ENCODE peak calls at places on chromosomes 11 and 22, in nine cellular contexts. One of them, this sample, is unnamed.

GRCh38 chr22:46801331-46801811 is 38.9 kb downstream of the TBC1D22A start:
- DNase-seq in fibroblast of lung: no peak
- DNase-seq in stimulated activated CD4-positive, alpha-beta T cell treated with anti-CD3 and anti-CD28 coated beads, TNF-alpha, amount 100 ng/mL, for 4 hours: no peak
- DNase-seq in lung: peak
- DNase-seq in activated naive CD4-positive, alpha-beta T cell treated with anti-CD3 and anti-CD28 coated beads, Interleukin-2, amount 10 ng/mL, durations not matched to agents 7 days and 5 days: no peak
- DNase-seq in neuronal stem cell: no peak
- DNase-seq in SHP77 treated with DMSO at 0.1 percent for 48 hours: no peak
- DNase-seq in AG08395: no peak
- DNase-seq in iris pigment epithelial cell: no peak
- DNase-seq in this sample: no peak

GRCh38 chr11:119433369-119433749 is 10.4 kb upstream of the THY1 start:
- DNase-seq in lung: no peak
- DNase-seq in stimulated activated CD4-positive, alpha-beta T cell treated with anti-CD3 and anti-CD28 coated beads, TNF-alpha, amount 100 ng/mL, for 4 hours: no peak
- DNase-seq in iris pigment epithelial cell: peak
- DNase-seq in AG08395: peak
- DNase-seq in fibroblast of lung: peak
- DNase-seq in neuronal stem cell: no peak
- DNase-seq in SHP77 treated with DMSO at 0.1 percent for 48 hours: no peak
- DNase-seq in activated naive CD4-positive, alpha-beta T cell treated with anti-CD3 and anti-CD28 coated beads, Interleukin-2, amount 10 ng/mL, durations not matched to agents 7 days and 5 days: no peak
- DNase-seq in this sample: no peak

GRCh38 chr11:95119361-95120060 is 29.9 kb downstream of the ENDOD1 start:
- DNase-seq in activated naive CD4-positive, alpha-beta T cell treated with anti-CD3 and anti-CD28 coated beads, Interleukin-2, amount 10 ng/mL, durations not matched to agents 7 days and 5 days: no peak
- DNase-seq in neuronal stem cell: no peak
- DNase-seq in fibroblast of lung: no peak
- DNase-seq in SHP77 treated with DMSO at 0.1 percent for 48 hours: no peak
- DNase-seq in lung: no peak
- DNase-seq in stimulated activated CD4-positive, alpha-beta T cell treated with anti-CD3 and anti-CD28 coated beads, TNF-alpha, amount 100 ng/mL, for 4 hours: no peak
- DNase-seq in iris pigment epithelial cell: no peak
- DNase-seq in AG08395: no peak
- DNase-seq in this sample: no peak

GRCh38 chr11:16613401-16614381 is 124.8 kb upstream of the C11orf58 start:
- DNase-seq in neuronal stem cell: peak
- DNase-seq in iris pigment epithelial cell: peak
- DNase-seq in SHP77 treated with DMSO at 0.1 percent for 48 hours: peak
- DNase-seq in stimulated activated CD4-positive, alpha-beta T cell treated with anti-CD3 and anti-CD28 coated beads, TNF-alpha, amount 100 ng/mL, for 4 hours: peak
- DNase-seq in activated naive CD4-positive, alpha-beta T cell treated with anti-CD3 and anti-CD28 coated beads, Interleukin-2, amount 10 ng/mL, durations not matched to agents 7 days and 5 days: peak
- DNase-seq in fibroblast of lung: peak
- DNase-seq in AG08395: peak
- DNase-seq in lung: peak
- DNase-seq in this sample: peak

GRCh38 chr11:69934861-69935494 is 115.8 kb upstream of the FGF3 start:
- DNase-seq in iris pigment epithelial cell: no peak
- DNase-seq in fibroblast of lung: peak
- DNase-seq in activated naive CD4-positive, alpha-beta T cell treated with anti-CD3 and anti-CD28 coated beads, Interleukin-2, amount 10 ng/mL, durations not matched to agents 7 days and 5 days: no peak
- DNase-seq in SHP77 treated with DMSO at 0.1 percent for 48 hours: no peak
- DNase-seq in stimulated activated CD4-positive, alpha-beta T cell treated with anti-CD3 and anti-CD28 coated beads, TNF-alpha, amount 100 ng/mL, for 4 hours: no peak
- DNase-seq in lung: no peak
- DNase-seq in AG08395: no peak
- DNase-seq in neuronal stem cell: no peak
- DNase-seq in this sample: no peak

GRCh38 chr22:37565830-37566229 is 5.5 kb downstream of the CDC42EP1 start:
- DNase-seq in stimulated activated CD4-positive, alpha-beta T cell treated with anti-CD3 and anti-CD28 coated beads, TNF-alpha, amount 100 ng/mL, for 4 hours: no peak
- DNase-seq in AG08395: no peak
- DNase-seq in fibroblast of lung: no peak
- DNase-seq in iris pigment epithelial cell: no peak
- DNase-seq in lung: no peak
- DNase-seq in neuronal stem cell: no peak
- DNase-seq in activated naive CD4-positive, alpha-beta T cell treated with anti-CD3 and anti-CD28 coated beads, Interleukin-2, amount 10 ng/mL, durations not matched to agents 7 days and 5 days: no peak
- DNase-seq in SHP77 treated with DMSO at 0.1 percent for 48 hours: no peak
- DNase-seq in this sample: no peak

GRCh38 chr22:43255299-43255698 is 68.4 kb upstream of the TTLL12 start:
- DNase-seq in iris pigment epithelial cell: no peak
- DNase-seq in SHP77 treated with DMSO at 0.1 percent for 48 hours: no peak
- DNase-seq in neuronal stem cell: no peak
- DNase-seq in activated naive CD4-positive, alpha-beta T cell treated with anti-CD3 and anti-CD28 coated beads, Interleukin-2, amount 10 ng/mL, durations not matched to agents 7 days and 5 days: no peak
- DNase-seq in fibroblast of lung: no peak
- DNase-seq in AG08395: no peak
- DNase-seq in stimulated activated CD4-positive, alpha-beta T cell treated with anti-CD3 and anti-CD28 coated beads, TNF-alpha, amount 100 ng/mL, for 4 hours: no peak
- DNase-seq in lung: no peak
- DNase-seq in this sample: no peak

GRCh38 chr11:13277719-13278619 is at the start of gene BMAL1:
- DNase-seq in neuronal stem cell: no peak
- DNase-seq in iris pigment epithelial cell: peak
- DNase-seq in lung: peak
- DNase-seq in activated naive CD4-positive, alpha-beta T cell treated with anti-CD3 and anti-CD28 coated beads, Interleukin-2, amount 10 ng/mL, durations not matched to agents 7 days and 5 days: peak
- DNase-seq in stimulated activated CD4-positive, alpha-beta T cell treated with anti-CD3 and anti-CD28 coated beads, TNF-alpha, amount 100 ng/mL, for 4 hours: peak
- DNase-seq in AG08395: peak
- DNase-seq in SHP77 treated with DMSO at 0.1 percent for 48 hours: no peak
- DNase-seq in fibroblast of lung: peak
- DNase-seq in this sample: no peak

GRCh38 chr11:71223671-71224660 is 28.4 kb downstream of the SHANK2 start:
- DNase-seq in fibroblast of lung: no peak
- DNase-seq in activated naive CD4-positive, alpha-beta T cell treated with anti-CD3 and anti-CD28 coated beads, Interleukin-2, amount 10 ng/mL, durations not matched to agents 7 days and 5 days: no peak
- DNase-seq in AG08395: no peak
- DNase-seq in SHP77 treated with DMSO at 0.1 percent for 48 hours: no peak
- DNase-seq in neuronal stem cell: no peak
- DNase-seq in lung: no peak
- DNase-seq in stimulated activated CD4-positive, alpha-beta T cell treated with anti-CD3 and anti-CD28 coated beads, TNF-alpha, amount 100 ng/mL, for 4 hours: no peak
- DNase-seq in iris pigment epithelial cell: no peak
- DNase-seq in this sample: no peak

GRCh38 chr22:39583066-39583667 is 12.6 kb downstream of the CACNA1I start:
- DNase-seq in iris pigment epithelial cell: no peak
- DNase-seq in activated naive CD4-positive, alpha-beta T cell treated with anti-CD3 and anti-CD28 coated beads, Interleukin-2, amount 10 ng/mL, durations not matched to agents 7 days and 5 days: no peak
- DNase-seq in stimulated activated CD4-positive, alpha-beta T cell treated with anti-CD3 and anti-CD28 coated beads, TNF-alpha, amount 100 ng/mL, for 4 hours: no peak
- DNase-seq in fibroblast of lung: no peak
- DNase-seq in lung: no peak
- DNase-seq in AG08395: no peak
- DNase-seq in SHP77 treated with DMSO at 0.1 percent for 48 hours: no peak
- DNase-seq in neuronal stem cell: no peak
- DNase-seq in this sample: no peak

GRCh38 chr22:29202231-29203192 is 3.2 kb upstream of the EMID1 start:
- DNase-seq in fibroblast of lung: peak
- DNase-seq in stimulated activated CD4-positive, alpha-beta T cell treated with anti-CD3 and anti-CD28 coated beads, TNF-alpha, amount 100 ng/mL, for 4 hours: no peak
- DNase-seq in neuronal stem cell: no peak
- DNase-seq in iris pigment epithelial cell: peak
- DNase-seq in AG08395: peak
- DNase-seq in SHP77 treated with DMSO at 0.1 percent for 48 hours: no peak
- DNase-seq in lung: peak
- DNase-seq in activated naive CD4-positive, alpha-beta T cell treated with anti-CD3 and anti-CD28 coated beads, Interleukin-2, amount 10 ng/mL, durations not matched to agents 7 days and 5 days: peak
- DNase-seq in this sample: no peak

GRCh38 chr11:31656051-31656450 is 146.5 kb downstream of the ELP4 start:
- DNase-seq in SHP77 treated with DMSO at 0.1 percent for 48 hours: no peak
- DNase-seq in lung: no peak
- DNase-seq in AG08395: no peak
- DNase-seq in iris pigment epithelial cell: peak
- DNase-seq in fibroblast of lung: peak
- DNase-seq in activated naive CD4-positive, alpha-beta T cell treated with anti-CD3 and anti-CD28 coated beads, Interleukin-2, amount 10 ng/mL, durations not matched to agents 7 days and 5 days: no peak
- DNase-seq in neuronal stem cell: no peak
- DNase-seq in stimulated activated CD4-positive, alpha-beta T cell treated with anti-CD3 and anti-CD28 coated beads, TNF-alpha, amount 100 ng/mL, for 4 hours: no peak
- DNase-seq in this sample: no peak

GRCh38 chr11:69683764-69684333 is 8.7 kb upstream of the LTO1 start:
- DNase-seq in SHP77 treated with DMSO at 0.1 percent for 48 hours: no peak
- DNase-seq in stimulated activated CD4-positive, alpha-beta T cell treated with anti-CD3 and anti-CD28 coated beads, TNF-alpha, amount 100 ng/mL, for 4 hours: no peak
- DNase-seq in iris pigment epithelial cell: no peak
- DNase-seq in activated naive CD4-positive, alpha-beta T cell treated with anti-CD3 and anti-CD28 coated beads, Interleukin-2, amount 10 ng/mL, durations not matched to agents 7 days and 5 days: no peak
- DNase-seq in lung: no peak
- DNase-seq in fibroblast of lung: no peak
- DNase-seq in AG08395: no peak
- DNase-seq in neuronal stem cell: no peak
- DNase-seq in this sample: no peak

GRCh38 chr22:37467556-37467955 is 18.6 kb downstream of the MFNG start:
- DNase-seq in stimulated activated CD4-positive, alpha-beta T cell treated with anti-CD3 and anti-CD28 coated beads, TNF-alpha, amount 100 ng/mL, for 4 hours: no peak
- DNase-seq in activated naive CD4-positive, alpha-beta T cell treated with anti-CD3 and anti-CD28 coated beads, Interleukin-2, amount 10 ng/mL, durations not matched to agents 7 days and 5 days: no peak
- DNase-seq in SHP77 treated with DMSO at 0.1 percent for 48 hours: no peak
- DNase-seq in lung: no peak
- DNase-seq in fibroblast of lung: no peak
- DNase-seq in neuronal stem cell: no peak
- DNase-seq in iris pigment epithelial cell: no peak
- DNase-seq in AG08395: no peak
- DNase-seq in this sample: no peak

GRCh38 chr11:125569913-125570621 is 790 bp downstream of the EI24 start:
- DNase-seq in stimulated activated CD4-positive, alpha-beta T cell treated with anti-CD3 and anti-CD28 coated beads, TNF-alpha, amount 100 ng/mL, for 4 hours: no peak
- DNase-seq in neuronal stem cell: no peak
- DNase-seq in activated naive CD4-positive, alpha-beta T cell treated with anti-CD3 and anti-CD28 coated beads, Interleukin-2, amount 10 ng/mL, durations not matched to agents 7 days and 5 days: peak
- DNase-seq in AG08395: peak
- DNase-seq in iris pigment epithelial cell: peak
- DNase-seq in SHP77 treated with DMSO at 0.1 percent for 48 hours: peak
- DNase-seq in fibroblast of lung: peak
- DNase-seq in lung: no peak
- DNase-seq in this sample: no peak